ENCODE peak calls at places on chromosomes 6 and 20, in seven cellular contexts. T, X, E, L, J, G and S are unnamed samples. For H3K36me3 and H3K9me3, the result is how much of the 10 kb centered on the place peaks cover.

GRCh38 chr6:158402184-158402583 is 89.9 kb downstream of the TULP4 start:
- DNase-seq in T (no peak), X (no peak), E (no peak), L (no peak), J (no peak), G (no peak), S (no peak)

GRCh38 chr20:53038328-53038727 is 66.2 kb downstream of the TSHZ2 start:
- DNase-seq in T (no peak), X (no peak), E (no peak), L (no peak), J (no peak), G (no peak), S (no peak)

GRCh38 chr6:142222022-142222421 is 75.0 kb downstream of the VTA1 start:
- DNase-seq in T (no peak), X (no peak), E (no peak), L (no peak), J (no peak), G (no peak), S (no peak)

GRCh38 chr6:31734703-31735500 is 1.4 kb downstream of the CLIC1 start:
- DNase-seq in T (peak), X (peak), E (peak), L (peak), J (no peak), G (peak), S (peak)

GRCh38 chr20:12252793-12253192 is 335.1 kb downstream of the BTBD3 start:
- DNase-seq in T (no peak), X (no peak), E (no peak), L (no peak), J (no peak), G (no peak), S (no peak)

GRCh38 chr6:33990061-33990541 is 155.8 kb downstream of the GRM4 start:
- DNase-seq in T (no peak), X (no peak), E (no peak), L (no peak), J (no peak), G (no peak), S (no peak)

GRCh38 chr6:132669690-132670291 is 10.8 kb upstream of the TAAR1 start:
- DNase-seq in T (peak), X (no peak), E (no peak), L (no peak), J (no peak), G (peak), S (no peak)

GRCh38 chr6:73282876-73283275 is 19.9 kb upstream of the KHDC1 start:
- DNase-seq in T (no peak), X (no peak), E (no peak), L (no peak), J (no peak), G (no peak), S (no peak)

GRCh38 chr6:126063512-126064146 is 77.3 kb downstream of the TRMT11 start:
- DNase-seq in T (peak), X (no peak), E (no peak), L (no peak), J (no peak), G (no peak), S (peak)

GRCh38 chr6:160080097-160080496 is 41.5 kb upstream of the SLC22A1 start:
- DNase-seq in T (no peak), X (no peak), E (no peak), L (no peak), J (no peak), G (no peak), S (no peak)

GRCh38 chr6:160081398-160081797 is 40.2 kb upstream of the SLC22A1 start:
- DNase-seq in T (no peak), X (no peak), E (no peak), L (no peak), J (no peak), G (no peak), S (no peak)

GRCh38 chr6:160078883-160079685 is 42.5 kb upstream of the SLC22A1 start:
- DNase-seq in T (no peak), X (no peak), E (no peak), L (no peak), J (no peak), G (no peak), S (no peak)

GRCh38 chr6:160077526-160077925 is 44.1 kb upstream of the SLC22A1 start:
- DNase-seq in T (peak), X (no peak), E (no peak), L (no peak), J (no peak), G (peak), S (no peak)

DNA sequence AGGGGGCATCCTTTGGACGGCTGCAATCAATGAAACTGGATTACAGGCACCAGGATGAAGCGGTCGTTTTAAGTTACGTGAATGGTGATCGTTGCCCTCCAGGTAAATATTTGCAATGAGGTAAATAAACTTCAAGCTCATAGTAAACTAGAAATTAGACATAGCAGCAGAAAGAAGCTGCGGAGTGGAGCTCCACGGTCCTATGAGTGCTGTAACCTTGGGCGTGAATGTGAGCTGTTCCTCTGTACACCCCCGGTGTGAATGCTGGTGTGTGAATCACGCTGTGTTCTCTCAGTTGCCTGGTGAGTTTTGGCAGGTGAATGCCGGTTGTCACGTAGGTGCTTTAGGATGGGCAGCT is 42.0 kb upstream of the SLC22A1 start:
- DNase-seq in T (no peak), X (no peak), E (no peak), L (no peak), J (no peak), G (no peak), S (no peak)
- H3K36me3 ChIP-seq in T (half or more), X (half or more), E (half or more), L (half or more), J (half or more), G (under half), S (under half)

DNA sequence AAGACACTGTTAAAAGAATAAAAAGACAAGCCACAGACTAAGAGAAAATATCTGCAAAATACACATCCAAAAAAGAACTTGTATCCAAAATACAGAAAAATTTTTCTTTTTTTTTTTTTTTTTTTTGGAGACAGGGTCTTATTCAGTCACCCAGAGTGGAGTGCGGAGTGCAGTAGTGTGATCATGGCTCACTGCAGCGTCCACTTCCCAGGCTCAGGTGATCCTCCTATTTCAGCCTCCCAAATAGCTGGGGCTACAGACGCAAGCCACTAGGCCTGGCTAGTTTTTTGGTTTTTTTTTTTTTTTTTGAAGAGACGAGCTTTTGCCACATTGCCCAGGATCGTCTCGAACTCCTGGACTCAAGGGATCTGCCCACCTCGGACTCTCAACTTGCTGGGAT is 3.1 kb downstream of the ZUP1 start:
- DNase-seq in T (no peak), X (no peak), E (no peak), L (no peak), J (no peak), G (no peak), S (no peak)
- H3K4me3 ChIP-seq in T (peak), X (no peak), E (no peak), L (peak), J (no peak), G (peak), S (no peak)

DNA sequence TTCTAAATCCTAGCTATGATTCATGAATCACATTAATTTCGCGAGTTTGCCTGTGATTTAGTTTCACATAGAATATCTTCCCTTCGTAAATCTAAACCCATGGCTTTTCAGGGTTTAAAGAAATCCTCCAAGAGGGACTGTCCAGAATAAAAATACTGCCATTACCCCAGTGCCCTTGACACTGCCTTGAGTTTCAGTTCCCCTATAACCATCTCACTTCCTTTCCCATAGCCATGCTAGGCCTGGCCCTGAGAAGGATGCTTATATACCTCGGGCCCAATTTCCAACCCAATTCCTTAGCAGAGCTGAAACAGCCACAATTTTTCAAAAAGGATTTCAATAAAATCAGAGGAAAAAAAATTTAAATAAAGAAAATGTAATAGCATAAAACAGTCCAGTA is 697.3 kb downstream of the FRK start:
- DNase-seq in T (no peak), X (no peak), E (no peak), L (no peak), J (no peak), G (no peak), S (no peak)
- H3K9me3 ChIP-seq in T (under half), X (under half), E (under half), L (under half), J (under half), G (under half), S (under half)

GRCh38 chr20:49091104-49091503 is 45.0 kb downstream of the CSE1L start:
- DNase-seq in T (no peak), X (no peak), E (no peak), L (no peak), J (no peak), G (no peak), S (no peak)
- H3K36me3 ChIP-seq in T (half or more), X (half or more), E (half or more), L (half or more), J (under half), G (half or more), S (half or more)

GRCh38 chr6:151478670-151479069 is 15.1 kb upstream of the CCDC170 start:
- DNase-seq in T (no peak), X (no peak), E (no peak), L (no peak), J (no peak), G (peak), S (no peak)
- H3K4me3 ChIP-seq in T (no peak), X (no peak), E (no peak), L (no peak), J (no peak), G (no peak), S (no peak)

GRCh38 chr6:97068211-97068610 is 143.7 kb downstream of the KLHL32 start:
- DNase-seq in T (peak), X (no peak), E (no peak), L (peak), J (no peak), G (peak), S (no peak)

GRCh38 chr6:97064578-97064977 is 140.1 kb downstream of the KLHL32 start:
- DNase-seq in T (no peak), X (no peak), E (no peak), L (no peak), J (no peak), G (no peak), S (no peak)

GRCh38 chr6:97066056-97066455 is 141.5 kb downstream of the KLHL32 start:
- DNase-seq in T (no peak), X (no peak), E (no peak), L (no peak), J (no peak), G (peak), S (no peak)

GRCh38 chr6:97067045-97067444 is 142.5 kb downstream of the KLHL32 start:
- DNase-seq in T (no peak), X (no peak), E (no peak), L (no peak), J (no peak), G (no peak), S (no peak)

DNA sequence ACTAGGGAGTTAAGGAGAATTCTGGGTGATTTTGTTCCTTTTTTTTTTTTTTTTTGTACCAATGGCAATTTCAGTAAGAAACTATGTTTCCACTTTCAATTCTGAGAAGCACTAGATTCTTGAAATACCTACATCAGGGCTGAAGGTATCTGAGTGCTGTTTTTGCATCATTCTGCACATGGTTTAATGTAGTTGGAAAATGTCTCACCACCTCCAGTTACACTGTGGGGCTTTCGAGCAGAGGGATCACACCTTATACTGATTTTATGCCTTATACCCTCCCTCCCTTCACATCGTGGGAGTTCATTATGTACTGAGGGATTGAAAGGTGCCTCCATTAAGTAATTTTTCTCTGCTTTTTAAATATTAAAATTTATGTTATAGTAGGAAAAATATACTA is 144.8 kb downstream of the KLHL32 start:
- DNase-seq in T (no peak), X (no peak), E (no peak), L (no peak), J (no peak), G (no peak), S (no peak)
- H3K9me3 ChIP-seq in T (under half), X (under half), E (under half), L (under half), J (under half), G (under half), S (under half)

GRCh38 chr6:36227379-36228344 is 31.1 kb downstream of the BRPF3 start:
- DNase-seq in T (no peak), X (no peak), E (no peak), L (peak), J (no peak), G (no peak), S (no peak)

GRCh38 chr6:36232172-36232571 is 35.6 kb downstream of the BRPF3 start:
- DNase-seq in T (no peak), X (no peak), E (no peak), L (no peak), J (no peak), G (no peak), S (no peak)

GRCh38 chr6:36226648-36227047 is 30.1 kb downstream of the BRPF3 start:
- DNase-seq in T (no peak), X (no peak), E (no peak), L (no peak), J (no peak), G (no peak), S (no peak)

GRCh38 chr6:36229223-36229622 is 32.7 kb downstream of the BRPF3 start:
- DNase-seq in T (no peak), X (no peak), E (no peak), L (no peak), J (no peak), G (no peak), S (no peak)

GRCh38 chr6:36230376-36230775 is 33.8 kb downstream of the BRPF3 start:
- DNase-seq in T (no peak), X (no peak), E (no peak), L (no peak), J (no peak), G (no peak), S (no peak)
- H3K36me3 ChIP-seq in T (half or more), X (under half), E (half or more), L (under half), J (under half), G (under half), S (under half)

GRCh38 chr6:107491059-107491609 is 1.2 kb downstream of the SOBP start:
- DNase-seq in T (peak), X (no peak), E (no peak), L (no peak), J (peak), G (peak), S (no peak)

GRCh38 chr6:107495196-107495643 is 5.3 kb downstream of the SOBP start:
- DNase-seq in T (peak), X (no peak), E (no peak), L (no peak), J (no peak), G (peak), S (peak)

GRCh38 chr6:107491791-107492674 is 2.1 kb downstream of the SOBP start:
- DNase-seq in T (peak), X (no peak), E (no peak), L (no peak), J (no peak), G (peak), S (peak)

GRCh38 chr6:107496041-107496440 is 6.1 kb downstream of the SOBP start:
- DNase-seq in T (no peak), X (no peak), E (no peak), L (no peak), J (no peak), G (no peak), S (no peak)

GRCh38 chr6:107493158-107494057 is 3.5 kb downstream of the SOBP start:
- DNase-seq in T (peak), X (no peak), E (no peak), L (no peak), J (no peak), G (peak), S (peak)
- H3K4me3 ChIP-seq in T (peak), X (no peak), E (no peak), L (no peak), J (no peak), G (no peak), S (no peak)

DNA sequence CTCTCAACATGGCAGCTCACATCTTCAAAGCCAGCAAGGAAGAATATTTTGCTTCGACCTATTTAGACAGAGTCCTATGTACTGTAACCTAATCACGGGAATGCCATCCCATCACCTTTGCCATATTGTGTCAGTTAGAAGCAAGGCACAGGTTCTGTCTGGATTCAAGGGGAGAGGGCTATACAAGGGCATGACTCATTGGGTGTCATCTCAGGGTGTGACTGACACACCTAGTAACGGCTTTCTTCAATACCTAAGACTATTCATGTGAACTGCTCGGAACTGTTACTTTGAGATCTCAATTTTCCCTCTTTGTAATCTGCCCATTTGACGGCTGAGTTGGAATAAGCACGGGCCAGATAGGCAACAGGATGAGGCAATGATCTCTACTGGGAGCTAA is 135.6 kb upstream of the HDGFL1 start:
- DNase-seq in T (no peak), X (no peak), E (no peak), L (no peak), J (no peak), G (no peak), S (no peak)
- H3K9me3 ChIP-seq in T (under half), X (under half), E (under half), L (under half), J (under half), G (under half), S (under half)

DNA sequence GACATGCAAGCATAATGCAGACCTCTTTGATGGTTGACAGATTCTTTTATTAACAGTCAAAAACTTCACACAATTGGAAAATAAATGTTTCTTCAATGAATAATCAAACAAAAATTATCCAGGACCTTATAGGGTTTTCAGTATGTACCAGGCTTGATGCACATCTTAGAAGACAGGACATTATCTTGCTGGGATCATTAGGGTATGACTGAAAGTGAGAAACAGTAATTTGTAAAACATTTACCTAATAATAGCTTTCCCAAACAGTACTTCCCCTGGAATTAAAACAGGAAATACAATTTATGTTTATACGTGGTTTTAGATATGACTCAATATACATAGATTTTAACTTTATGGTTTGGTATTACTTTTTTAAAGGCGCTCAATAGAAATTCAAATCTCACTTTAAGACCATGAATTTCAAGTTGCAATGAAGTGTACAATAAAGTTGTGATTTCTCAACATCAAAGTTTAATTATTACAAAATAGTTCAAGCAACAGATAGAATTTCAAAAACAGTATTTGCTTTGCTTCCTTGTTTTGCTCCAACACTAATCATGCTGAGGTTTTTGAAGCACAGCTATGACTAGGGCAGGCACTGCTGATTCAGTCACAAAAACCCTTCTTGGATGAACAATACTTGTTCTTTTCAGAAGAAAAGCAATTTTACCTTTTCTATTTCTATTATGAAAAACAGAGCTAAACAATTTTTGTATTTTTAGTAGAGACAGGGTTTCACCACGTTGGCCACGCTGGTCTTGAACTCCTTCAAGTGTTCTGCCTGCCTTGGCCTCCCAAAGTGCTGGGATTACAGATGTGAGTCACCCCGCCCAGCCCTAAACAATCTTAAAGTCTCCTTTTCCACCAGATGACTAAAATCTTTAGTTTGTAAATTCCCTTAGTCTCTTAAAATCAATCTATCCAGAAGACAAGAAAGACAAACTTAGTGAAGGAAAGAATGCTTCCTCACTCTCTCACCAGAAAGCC is 13.7 kb downstream of the SOD2 start:
- DNase-seq in T (peak), X (no peak), E (no peak), L (no peak), J (no peak), G (peak), S (peak)
- H3K36me3 ChIP-seq in T (half or more), X (under half), E (under half), L (half or more), J (under half), G (under half), S (under half)